ENCODE peak calls at places on chromosome 13, in seven cellular contexts. L is tibial nerve, P is fibroblast of mammary gland, Y is HL-60, O is brain microvascular endothelial cell, B is epithelial cell of proximal tubule, X is HCT116. J is an unnamed sample.

GRCh38 chr13:73228546-73228945 is 169.7 kb downstream of the KLF5 start:
- DNase-seq in L (no peak), P (peak; percentile 12), Y (no peak), O (no peak), B (no peak), X (no peak), J (no peak)

GRCh38 chr13:29849071-29849541 is 1.3 kb downstream of the UBL3 start:
- DNase-seq in L (peak; percentile 46), P (peak; percentile 39), Y (peak; percentile 69), O (peak; percentile 17), B (no peak), X (no peak), J (no peak)

GRCh38 chr13:114148521-114148855 is 16.1 kb upstream of the RASA3 start:
- DNase-seq in L (no peak), P (no peak), Y (peak; percentile 80), O (no peak), B (no peak), X (no peak), J (no peak)

GRCh38 chr13:103289661-103290060 is 223.4 kb upstream of the SLC10A2 start:
- DNase-seq in L (no peak), P (no peak), Y (no peak), O (peak; percentile 65), B (no peak), X (no peak), J (no peak)

GRCh38 chr13:75485286-75486062 is 3.5 kb upstream of the TBC1D4 start:
- DNase-seq in L (no peak), P (peak; percentile 66), Y (no peak), O (no peak), B (no peak), X (peak; percentile 51), J (no peak)

GRCh38 chr13:44142911-44143665 is 230.5 kb upstream of the SERP2 start:
- DNase-seq in L (no peak), P (peak; percentile 40), Y (no peak), O (peak; percentile 80), B (peak; percentile 84), X (peak; percentile 47), J (no peak)

GRCh38 chr13:27201661-27202060 is 30.1 kb upstream of the USP12 start:
- DNase-seq in L (no peak), P (peak; percentile 31), Y (no peak), O (no peak), B (peak; percentile 51), X (no peak), J (no peak)

GRCh38 chr13:22369090-22369489 is 698.2 kb downstream of the FGF9 start:
- DNase-seq in L (no peak), P (no peak), Y (no peak), O (no peak), B (no peak), X (no peak), J (no peak)

GRCh38 chr13:43799191-43799590 is 12.4 kb upstream of the ENOX1 start:
- DNase-seq in L (no peak), P (no peak), Y (no peak), O (no peak), B (no peak), X (no peak), J (no peak)

GRCh38 chr13:48094404-48094780 is 512 bp downstream of the MED4 start:
- DNase-seq in L (no peak), P (no peak), Y (peak; percentile 14), O (no peak), B (no peak), X (no peak), J (no peak)

GRCh38 chr13:28753208-28753892 is 34.6 kb upstream of the SLC46A3 start:
- DNase-seq in L (peak; percentile 43), P (peak; percentile 91), Y (no peak), O (peak; percentile 91), B (peak; percentile 74), X (peak; percentile 76), J (peak; percentile 90)

GRCh38 chr13:95546919-95547318 is 5.6 kb upstream of the CLDN10 start:
- DNase-seq in L (no peak), P (no peak), Y (no peak), O (no peak), B (no peak), X (no peak), J (no peak)

GRCh38 chr13:99062593-99062992 is 84.7 kb upstream of the DOCK9 start:
- DNase-seq in L (no peak), P (no peak), Y (no peak), O (peak; percentile 42), B (no peak), X (no peak), J (no peak)

GRCh38 chr13:86002921-86003488 is 203.8 kb upstream of the SLITRK6 start:
- DNase-seq in L (no peak), P (no peak), Y (no peak), O (no peak), B (no peak), X (no peak), J (no peak)

GRCh38 chr13:81762449-81762848 is 1421.5 kb upstream of the SPRY2 start:
- DNase-seq in L (no peak), P (no peak), Y (no peak), O (no peak), B (no peak), X (no peak), J (no peak)

GRCh38 chr13:20430296-20430695 is 95.4 kb downstream of the CRYL1 start:
- DNase-seq in L (no peak), P (no peak), Y (no peak), O (no peak), B (no peak), X (no peak), J (no peak)

GRCh38 chr13:50576156-50576555 is 267.3 kb downstream of the DLEU7 start:
- DNase-seq in L (no peak), P (no peak), Y (no peak), O (no peak), B (no peak), X (no peak), J (no peak)

GRCh38 chr13:21894703-21895699 is 224.1 kb downstream of the FGF9 start:
- DNase-seq in L (no peak), P (no peak), Y (no peak), O (no peak), B (no peak), X (no peak), J (no peak)

GRCh38 chr13:107458269-107458668 is 757.1 kb downstream of the LIG4 start:
- DNase-seq in L (no peak), P (no peak), Y (no peak), O (no peak), B (no peak), X (no peak), J (no peak)

GRCh38 chr13:51339952-51340732 is 651 bp downstream of the SERPINE3 start:
- DNase-seq in L (no peak), P (peak; percentile 47), Y (no peak), O (no peak), B (no peak), X (no peak), J (no peak)

GRCh38 chr13:39159971-39160370 is 121.7 kb downstream of the NHLRC3 start:
- DNase-seq in L (no peak), P (no peak), Y (no peak), O (no peak), B (no peak), X (no peak), J (no peak)

GRCh38 chr13:84352946-84353345 is 470.7 kb upstream of the SLITRK1 start:
- DNase-seq in L (no peak), P (no peak), Y (no peak), O (no peak), B (no peak), X (no peak), J (no peak)

GRCh38 chr13:101149735-101150380 is 266.4 kb downstream of the NALCN start:
- DNase-seq in L (no peak), P (peak; percentile 62), Y (no peak), O (peak; percentile 45), B (no peak), X (no peak), J (no peak)
- TF ChIP-seq CTCF in L (no peak), P (peak; percentile 46), Y (no peak), O (peak; percentile 64), B (peak; percentile 49), X (no peak), J (peak; percentile 60)

GRCh38 chr13:60398949-60399589 is 2.0 kb downstream of the TDRD3 start:
- DNase-seq in L (no peak), P (peak; percentile 20), Y (no peak), O (no peak), B (no peak), X (no peak), J (no peak)

GRCh38 chr13:60397693-60398437 is 845 bp downstream of the TDRD3 start:
- DNase-seq in L (peak; percentile 50), P (peak; percentile 63), Y (peak; percentile 79), O (peak; percentile 57), B (no peak), X (no peak), J (no peak)

GRCh38 chr13:60396783-60397692 is at the start of gene TDRD3:
- DNase-seq in L (peak; percentile 69), P (peak; percentile 84), Y (peak; percentile 92), O (peak; percentile 75), B (no peak), X (peak; percentile 76), J (peak; percentile 94)

GRCh38 chr13:60398438-60398891 is 1.4 kb downstream of the TDRD3 start:
- DNase-seq in L (no peak), P (no peak), Y (no peak), O (no peak), B (no peak), X (no peak), J (no peak)

GRCh38 chr13:60396008-60396782 is 825 bp upstream of the TDRD3 start:
- DNase-seq in L (peak; percentile 78), P (peak; percentile 89), Y (peak; percentile 97), O (peak; percentile 84), B (no peak), X (peak; percentile 86), J (peak; percentile 95)
- TF ChIP-seq CTCF in L (no peak), P (no peak), Y (no peak), O (no peak), B (peak; percentile 4), X (no peak), J (no peak)

GRCh38 chr13:111857846-111858560 is 208.9 kb upstream of the SOX1 start:
- DNase-seq in L (no peak), P (no peak), Y (no peak), O (no peak), B (no peak), X (no peak), J (no peak)

GRCh38 chr13:111861766-111862366 is 205.1 kb upstream of the SOX1 start:
- DNase-seq in L (no peak), P (no peak), Y (no peak), O (no peak), B (no peak), X (no peak), J (no peak)

GRCh38 chr13:111858571-111858970 is 208.4 kb upstream of the SOX1 start:
- DNase-seq in L (no peak), P (no peak), Y (no peak), O (no peak), B (no peak), X (no peak), J (no peak)

GRCh38 chr13:111859361-111860105 is 207.4 kb upstream of the SOX1 start:
- DNase-seq in L (no peak), P (no peak), Y (no peak), O (no peak), B (no peak), X (no peak), J (no peak)

GRCh38 chr13:111860161-111860560 is 206.8 kb upstream of the SOX1 start:
- DNase-seq in L (no peak), P (no peak), Y (no peak), O (no peak), B (no peak), X (no peak), J (no peak)
- TF ChIP-seq CTCF in L (no peak), P (no peak), Y (no peak), O (no peak), B (no peak), X (no peak), J (no peak)

GRCh38 chr13:57128909-57129308 is 11.8 kb upstream of the PRR20A start:
- DNase-seq in L (no peak), P (no peak), Y (no peak), O (no peak), B (no peak), X (no peak), J (no peak)
- TF ChIP-seq CTCF in L (no peak), P (no peak), Y (no peak), O (no peak), B (no peak), X (no peak), J (no peak)